ENCODE peak calls at places on chromosome 2, in nine cellular contexts. One of them, this sample, is unnamed.
A peak's percentile ranks its signal among the peaks of the same experiment; 100 is the strongest.

GRCh38 chr2:144324446-144325045 is 195.4 kb downstream of the ZEB2 start:
- DNase-seq in body of pancreas: no peak
- DNase-seq in transverse colon: no peak
- DNase-seq in breast epithelium: no peak
- DNase-seq in ovary: no peak
- DNase-seq in stomach: no peak
- DNase-seq in right lobe of liver: no peak
- DNase-seq in IMR-90: no peak
- DNase-seq in A549: no peak
- DNase-seq in this sample: no peak

GRCh38 chr2:237475704-237476107 is 11.3 kb upstream of the MLPH start:
- DNase-seq in body of pancreas: no peak
- DNase-seq in transverse colon: no peak
- DNase-seq in breast epithelium: no peak
- DNase-seq in ovary: no peak
- DNase-seq in stomach: no peak
- DNase-seq in right lobe of liver: no peak
- DNase-seq in IMR-90: peak; percentile 60
- DNase-seq in A549: peak; percentile 65
- DNase-seq in this sample: no peak

GRCh38 chr2:20216130-20217025 is 8.6 kb downstream of the SDC1 start:
- DNase-seq in body of pancreas: no peak
- DNase-seq in transverse colon: no peak
- DNase-seq in breast epithelium: no peak
- DNase-seq in ovary: no peak
- DNase-seq in stomach: no peak
- DNase-seq in right lobe of liver: peak; percentile 57
- DNase-seq in IMR-90: no peak
- DNase-seq in A549: no peak
- DNase-seq in this sample: no peak

GRCh38 chr2:61690078-61690477 is 151.9 kb upstream of the XPO1 start:
- DNase-seq in body of pancreas: no peak
- DNase-seq in transverse colon: no peak
- DNase-seq in breast epithelium: no peak
- DNase-seq in ovary: no peak
- DNase-seq in stomach: no peak
- DNase-seq in right lobe of liver: no peak
- DNase-seq in IMR-90: no peak
- DNase-seq in A549: no peak
- DNase-seq in this sample: no peak

GRCh38 chr2:223215136-223215535 is 163.1 kb downstream of the KCNE4 start:
- DNase-seq in body of pancreas: no peak
- DNase-seq in transverse colon: no peak
- DNase-seq in breast epithelium: no peak
- DNase-seq in ovary: peak; percentile 26
- DNase-seq in stomach: no peak
- DNase-seq in right lobe of liver: no peak
- DNase-seq in IMR-90: no peak
- DNase-seq in A549: no peak
- DNase-seq in this sample: no peak

GRCh38 chr2:229431331-229431954 is 160.4 kb upstream of the PID1 start:
- DNase-seq in body of pancreas: no peak
- DNase-seq in transverse colon: no peak
- DNase-seq in breast epithelium: no peak
- DNase-seq in ovary: no peak
- DNase-seq in stomach: no peak
- DNase-seq in right lobe of liver: no peak
- DNase-seq in IMR-90: peak; percentile 57
- DNase-seq in A549: no peak
- DNase-seq in this sample: no peak

GRCh38 chr2:95530734-95531133 is 46.2 kb upstream of the TRIM43B start:
- DNase-seq in body of pancreas: no peak
- DNase-seq in transverse colon: no peak
- DNase-seq in breast epithelium: no peak
- DNase-seq in ovary: no peak
- DNase-seq in stomach: no peak
- DNase-seq in right lobe of liver: no peak
- DNase-seq in IMR-90: peak; percentile 88
- DNase-seq in A549: no peak
- DNase-seq in this sample: no peak

GRCh38 chr2:173159794-173160463 is 84.3 kb downstream of the MAP3K20 start:
- DNase-seq in body of pancreas: peak; percentile 74
- DNase-seq in transverse colon: peak; percentile 74
- DNase-seq in breast epithelium: peak; percentile 57
- DNase-seq in ovary: peak; percentile 40
- DNase-seq in stomach: peak; percentile 71
- DNase-seq in right lobe of liver: peak; percentile 86
- DNase-seq in IMR-90: peak; percentile 99
- DNase-seq in A549: peak; percentile 60
- DNase-seq in this sample: peak; percentile 36

GRCh38 chr2:105712981-105713596 is 31.6 kb upstream of the NCK2 start:
- DNase-seq in body of pancreas: no peak
- DNase-seq in transverse colon: no peak
- DNase-seq in breast epithelium: no peak
- DNase-seq in ovary: no peak
- DNase-seq in stomach: no peak
- DNase-seq in right lobe of liver: no peak
- DNase-seq in IMR-90: peak; percentile 19
- DNase-seq in A549: no peak
- DNase-seq in this sample: no peak

GRCh38 chr2:139529045-139529444 is 748.9 kb upstream of the NXPH2 start:
- DNase-seq in body of pancreas: no peak
- DNase-seq in transverse colon: peak; percentile 9
- DNase-seq in breast epithelium: no peak
- DNase-seq in ovary: no peak
- DNase-seq in stomach: peak; percentile 44
- DNase-seq in right lobe of liver: no peak
- DNase-seq in IMR-90: no peak
- DNase-seq in A549: no peak
- DNase-seq in this sample: no peak

GRCh38 chr2:9284521-9285297 is 78.1 kb downstream of the ASAP2 start:
- DNase-seq in body of pancreas: no peak
- DNase-seq in transverse colon: no peak
- DNase-seq in breast epithelium: no peak
- DNase-seq in ovary: no peak
- DNase-seq in stomach: no peak
- DNase-seq in right lobe of liver: no peak
- DNase-seq in IMR-90: no peak
- DNase-seq in A549: no peak
- DNase-seq in this sample: no peak

GRCh38 chr2:37149626-37150322 is 7.0 kb downstream of the EIF2AK2 start:
- DNase-seq in body of pancreas: no peak
- DNase-seq in transverse colon: no peak
- DNase-seq in breast epithelium: no peak
- DNase-seq in ovary: no peak
- DNase-seq in stomach: no peak
- DNase-seq in right lobe of liver: no peak
- DNase-seq in IMR-90: no peak
- DNase-seq in A549: no peak
- DNase-seq in this sample: no peak

GRCh38 chr2:70946832-70947442 is 11.2 kb downstream of the ATP6V1B1 start:
- DNase-seq in body of pancreas: peak; percentile 69
- DNase-seq in transverse colon: peak; percentile 56
- DNase-seq in breast epithelium: peak; percentile 51
- DNase-seq in ovary: peak; percentile 39
- DNase-seq in stomach: peak; percentile 56
- DNase-seq in right lobe of liver: no peak
- DNase-seq in IMR-90: peak; percentile 60
- DNase-seq in A549: peak; percentile 38
- DNase-seq in this sample: peak; percentile 74

GRCh38 chr2:15369129-15369528 is 192.0 kb downstream of the NBAS start:
- DNase-seq in body of pancreas: no peak
- DNase-seq in transverse colon: no peak
- DNase-seq in breast epithelium: no peak
- DNase-seq in ovary: no peak
- DNase-seq in stomach: no peak
- DNase-seq in right lobe of liver: no peak
- DNase-seq in IMR-90: no peak
- DNase-seq in A549: no peak
- DNase-seq in this sample: no peak

GRCh38 chr2:141439524-141439923 is 691.3 kb downstream of the LRP1B start:
- DNase-seq in body of pancreas: no peak
- DNase-seq in transverse colon: no peak
- DNase-seq in breast epithelium: no peak
- DNase-seq in ovary: no peak
- DNase-seq in stomach: no peak
- DNase-seq in right lobe of liver: no peak
- DNase-seq in IMR-90: no peak
- DNase-seq in A549: no peak
- DNase-seq in this sample: no peak

GRCh38 chr2:169716938-169717690 is 16.5 kb upstream of the KLHL23 start:
- DNase-seq in body of pancreas: no peak
- DNase-seq in transverse colon: peak; percentile 74
- DNase-seq in breast epithelium: no peak
- DNase-seq in ovary: peak; percentile 31
- DNase-seq in stomach: no peak
- DNase-seq in right lobe of liver: no peak
- DNase-seq in IMR-90: peak; percentile 28
- DNase-seq in A549: no peak
- DNase-seq in this sample: no peak

GRCh38 chr2:146324954-146325353 is 1519.9 kb upstream of the ACVR2A start:
- DNase-seq in body of pancreas: no peak
- DNase-seq in transverse colon: no peak
- DNase-seq in breast epithelium: no peak
- DNase-seq in ovary: no peak
- DNase-seq in stomach: no peak
- DNase-seq in right lobe of liver: no peak
- DNase-seq in IMR-90: peak; percentile 67
- DNase-seq in A549: no peak
- DNase-seq in this sample: no peak

GRCh38 chr2:47344890-47345583 is 57.9 kb upstream of the MSH2 start:
- DNase-seq in body of pancreas: peak; percentile 77
- DNase-seq in transverse colon: peak; percentile 91
- DNase-seq in breast epithelium: peak; percentile 66
- DNase-seq in ovary: peak; percentile 52
- DNase-seq in stomach: peak; percentile 88
- DNase-seq in right lobe of liver: peak; percentile 81
- DNase-seq in IMR-90: peak; percentile 44
- DNase-seq in A549: peak; percentile 99
- DNase-seq in this sample: peak; percentile 88

DNA sequence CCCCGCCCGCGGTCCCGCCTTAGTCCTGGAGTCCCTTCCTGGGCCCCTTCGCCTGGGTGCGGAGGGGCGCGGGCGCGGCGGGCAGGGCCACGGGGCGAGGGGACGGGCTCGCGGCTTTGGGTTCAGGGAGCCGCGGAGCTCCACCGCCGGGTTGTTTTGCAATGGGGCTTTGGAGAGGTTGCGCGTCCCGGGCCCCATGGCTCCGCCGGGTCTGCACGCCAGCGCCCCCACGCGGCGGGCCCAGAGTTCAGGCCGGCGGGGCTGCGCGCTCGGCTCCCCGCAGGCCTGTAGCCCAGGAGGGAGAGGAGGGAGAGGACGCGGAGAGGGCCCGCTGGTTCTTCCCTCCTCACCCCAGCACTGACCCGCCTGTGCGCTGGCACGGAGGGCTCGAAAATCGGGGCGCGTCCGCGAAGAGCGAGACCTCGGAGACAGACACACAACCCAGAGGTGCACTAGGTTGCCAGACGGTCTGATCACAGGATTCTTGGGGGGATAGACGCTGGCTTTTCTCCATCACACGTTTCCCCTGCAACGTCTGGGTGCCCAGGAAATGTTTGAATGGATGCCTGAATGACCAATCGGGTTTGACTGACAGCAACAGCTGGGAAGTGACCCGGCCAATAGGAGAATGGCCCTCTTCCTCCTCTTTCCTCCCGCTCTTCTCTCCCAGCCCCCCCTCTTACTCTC is 4.9 kb upstream of the SIX2 start:
- DNase-seq in body of pancreas: peak; percentile 53
- DNase-seq in transverse colon: peak; percentile 32
- DNase-seq in breast epithelium: no peak
- DNase-seq in ovary: no peak
- DNase-seq in stomach: peak; percentile 43
- DNase-seq in right lobe of liver: peak; percentile 46
- DNase-seq in IMR-90: no peak
- DNase-seq in A549: peak; percentile 96
- DNase-seq in this sample: no peak
- TF ChIP-seq POLR2A in body of pancreas: no peak
- TF ChIP-seq POLR2A in transverse colon: no peak
- TF ChIP-seq POLR2A in breast epithelium: no peak
- TF ChIP-seq POLR2A in ovary: no peak
- TF ChIP-seq POLR2A in stomach: no peak
- TF ChIP-seq POLR2A in right lobe of liver: no peak
- TF ChIP-seq POLR2A in IMR-90: no peak
- TF ChIP-seq POLR2A in A549: peak; percentile 46
- TF ChIP-seq POLR2A in this sample: no peak

GRCh38 chr2:42060718-42061619 is 13.1 kb downstream of the PKDCC start:
- DNase-seq in body of pancreas: no peak
- DNase-seq in transverse colon: peak; percentile 73
- DNase-seq in breast epithelium: no peak
- DNase-seq in ovary: peak; percentile 73
- DNase-seq in stomach: no peak
- DNase-seq in right lobe of liver: no peak
- DNase-seq in IMR-90: peak; percentile 31
- DNase-seq in A549: no peak
- DNase-seq in this sample: peak; percentile 76
- H3K27ac ChIP-seq in body of pancreas: no peak overlapping the region
- H3K27ac ChIP-seq in transverse colon: peak overlapping the region; percentile 75
- H3K27ac ChIP-seq in breast epithelium: peak overlapping the region; percentile 75
- H3K27ac ChIP-seq in ovary: peak overlapping the region; percentile 58
- H3K27ac ChIP-seq in stomach: peak overlapping the region; percentile 73
- H3K27ac ChIP-seq in right lobe of liver: peak overlapping the region; percentile 22
- H3K27ac ChIP-seq in IMR-90: peak overlapping the region; percentile 62
- H3K27ac ChIP-seq in A549: peak overlapping the region; percentile 34
- H3K27ac ChIP-seq in this sample: peak overlapping the region; percentile 75

GRCh38 chr2:200306719-200306968 is 151 bp downstream of the SPATS2L start:
- DNase-seq in body of pancreas: no peak
- DNase-seq in transverse colon: no peak
- DNase-seq in breast epithelium: no peak
- DNase-seq in ovary: no peak
- DNase-seq in stomach: no peak
- DNase-seq in right lobe of liver: no peak
- DNase-seq in IMR-90: no peak
- DNase-seq in A549: no peak
- DNase-seq in this sample: no peak
- TF ChIP-seq POLR2A in body of pancreas: no peak
- TF ChIP-seq POLR2A in transverse colon: peak; percentile 3
- TF ChIP-seq POLR2A in breast epithelium: no peak
- TF ChIP-seq POLR2A in ovary: no peak
- TF ChIP-seq POLR2A in stomach: no peak
- TF ChIP-seq POLR2A in right lobe of liver: no peak
- TF ChIP-seq POLR2A in IMR-90: no peak
- TF ChIP-seq POLR2A in A549: no peak
- TF ChIP-seq POLR2A in this sample: no peak

DNA sequence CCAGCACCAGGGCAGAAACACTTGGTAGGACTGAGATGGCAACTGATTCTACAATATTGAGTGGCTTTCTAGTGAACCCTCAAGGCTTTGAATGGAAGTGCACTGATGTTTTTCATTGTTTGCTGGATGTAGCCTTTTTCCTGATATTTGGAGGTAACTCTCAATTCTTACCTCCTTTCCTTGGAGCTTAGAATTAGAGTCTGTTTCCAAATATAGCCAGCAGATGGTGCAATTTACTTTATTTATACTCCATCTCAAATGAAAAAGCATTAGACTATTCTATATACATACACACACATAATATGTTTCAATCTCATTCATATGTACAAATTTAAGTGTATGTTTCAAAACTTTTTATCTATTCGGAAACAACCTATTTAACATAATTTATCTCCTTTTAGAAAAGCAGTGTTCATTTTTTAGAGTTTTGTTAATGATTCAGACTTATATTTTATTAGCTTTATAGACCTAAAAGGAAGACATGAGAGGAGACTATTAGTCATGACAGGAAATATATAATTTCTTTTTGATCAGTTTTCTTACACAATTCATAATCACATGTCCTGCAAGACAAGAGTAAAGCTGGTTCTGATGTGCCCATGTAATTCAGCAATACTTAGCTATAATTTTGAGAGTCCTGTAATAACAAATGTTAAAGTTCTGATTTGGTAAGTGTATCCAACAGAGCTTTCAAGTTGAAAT is 124.8 kb downstream of the NUP35 start:
- DNase-seq in body of pancreas: no peak
- DNase-seq in transverse colon: no peak
- DNase-seq in breast epithelium: no peak
- DNase-seq in ovary: no peak
- DNase-seq in stomach: no peak
- DNase-seq in right lobe of liver: no peak
- DNase-seq in IMR-90: peak; percentile 23
- DNase-seq in A549: peak; percentile 21
- DNase-seq in this sample: no peak
- H3K27ac ChIP-seq in body of pancreas: no peak overlapping the region
- H3K27ac ChIP-seq in transverse colon: no peak overlapping the region
- H3K27ac ChIP-seq in breast epithelium: no peak overlapping the region
- H3K27ac ChIP-seq in ovary: no peak overlapping the region
- H3K27ac ChIP-seq in stomach: no peak overlapping the region
- H3K27ac ChIP-seq in right lobe of liver: no peak overlapping the region
- H3K27ac ChIP-seq in IMR-90: no peak overlapping the region
- H3K27ac ChIP-seq in A549: no peak overlapping the region
- H3K27ac ChIP-seq in this sample: no peak overlapping the region